ENCODE peak calls at places on chromosome 7, in five cellular contexts. U is HepG2, D is K562, N is H1, P is HCT116. I is an unnamed sample.

GRCh38 chr7:140214075-140214684 is 37.4 kb upstream of the KDM7A start:
- DNase-seq in D (no peak), P (no peak), U (peak; percentile 42), N (no peak), I (no peak)

GRCh38 chr7:99631311-99632109 is 14.8 kb downstream of the ZSCAN25 start:
- DNase-seq in D (peak; percentile 39), N (peak; percentile 41), P (no peak), U (peak; percentile 64), I (peak; percentile 42)

GRCh38 chr7:95749515-95749914 is 22.8 kb upstream of the DYNC1I1 start:
- DNase-seq in U (no peak), P (no peak), D (no peak), N (no peak), I (no peak)

GRCh38 chr7:31860925-31861324 is 173.9 kb downstream of the PPP1R17 start:
- DNase-seq in P (no peak), U (peak; percentile 13), D (no peak), N (no peak), I (no peak)

GRCh38 chr7:38905026-38905759 is 3.8 kb downstream of the VPS41 start:
- DNase-seq in N (no peak), D (no peak), P (no peak), U (no peak), I (no peak)

GRCh38 chr7:108420482-108420908 is 35.7 kb downstream of the NRCAM start:
- DNase-seq in D (no peak), N (no peak), U (no peak), P (no peak), I (no peak)

GRCh38 chr7:151705744-151706567 is 171.0 kb downstream of the PRKAG2 start:
- DNase-seq in D (peak; percentile 48), U (peak; percentile 30), P (peak; percentile 56), N (no peak), I (no peak)

GRCh38 chr7:139873593-139874374 is 44.7 kb downstream of the TBXAS1 start:
- DNase-seq in P (no peak), D (no peak), U (no peak), N (no peak), I (no peak)

GRCh38 chr7:43844257-43844656 is 25.1 kb downstream of the MRPS24 start:
- DNase-seq in N (no peak), D (no peak), P (no peak), U (no peak), I (no peak)

GRCh38 chr7:151148319-151149259 is 18.9 kb downstream of the GBX1 start:
- DNase-seq in N (no peak), D (no peak), U (no peak), P (no peak), I (no peak)

GRCh38 chr7:43193061-43193460 is 80.6 kb downstream of the HECW1 start:
- DNase-seq in D (no peak), U (no peak), P (no peak), N (no peak), I (no peak)

GRCh38 chr7:94511763-94512162 is 2.2 kb downstream of the CASD1 start:
- DNase-seq in N (no peak), P (no peak), U (no peak), D (no peak), I (no peak)

GRCh38 chr7:3943779-3944520 is 642.9 kb downstream of the SDK1 start:
- DNase-seq in N (no peak), P (no peak), U (no peak), D (no peak), I (no peak)

GRCh38 chr7:77866791-77867190 is 68.2 kb downstream of the PHTF2 start:
- DNase-seq in P (no peak), D (no peak), N (no peak), U (peak; percentile 60), I (no peak)

GRCh38 chr7:69434350-69434749 is 163.9 kb upstream of the AUTS2 start:
- DNase-seq in P (no peak), N (no peak), D (no peak), U (no peak), I (no peak)

GRCh38 chr7:139936760-139937310 is 107.8 kb downstream of the TBXAS1 start:
- DNase-seq in U (peak; percentile 62), P (no peak), D (peak; percentile 67), N (no peak), I (no peak)

GRCh38 chr7:47580811-47581331 is 1.0 kb downstream of the TNS3 start:
- DNase-seq in N (no peak), U (peak; percentile 12), P (no peak), D (no peak), I (no peak)

GRCh38 chr7:89507034-89507433 is 647.2 kb upstream of the STEAP1 start:
- DNase-seq in P (no peak), U (no peak), N (no peak), D (no peak), I (no peak)

GRCh38 chr7:36408589-36408988 is 18.9 kb downstream of the ANLN start:
- DNase-seq in P (no peak), D (no peak), U (no peak), N (no peak), I (no peak)

GRCh38 chr7:53229202-53229601 is 193.8 kb downstream of the POM121L12 start:
- DNase-seq in U (no peak), P (no peak), D (no peak), N (no peak), I (no peak)

GRCh38 chr7:15977663-15978062 is 291.2 kb upstream of the MEOX2 start:
- DNase-seq in P (no peak), N (no peak), D (no peak), U (no peak), I (no peak)
- TF ChIP-seq ZNF274 in P (no peak), N (no peak), D (no peak), U (no peak), I (no peak)

DNA sequence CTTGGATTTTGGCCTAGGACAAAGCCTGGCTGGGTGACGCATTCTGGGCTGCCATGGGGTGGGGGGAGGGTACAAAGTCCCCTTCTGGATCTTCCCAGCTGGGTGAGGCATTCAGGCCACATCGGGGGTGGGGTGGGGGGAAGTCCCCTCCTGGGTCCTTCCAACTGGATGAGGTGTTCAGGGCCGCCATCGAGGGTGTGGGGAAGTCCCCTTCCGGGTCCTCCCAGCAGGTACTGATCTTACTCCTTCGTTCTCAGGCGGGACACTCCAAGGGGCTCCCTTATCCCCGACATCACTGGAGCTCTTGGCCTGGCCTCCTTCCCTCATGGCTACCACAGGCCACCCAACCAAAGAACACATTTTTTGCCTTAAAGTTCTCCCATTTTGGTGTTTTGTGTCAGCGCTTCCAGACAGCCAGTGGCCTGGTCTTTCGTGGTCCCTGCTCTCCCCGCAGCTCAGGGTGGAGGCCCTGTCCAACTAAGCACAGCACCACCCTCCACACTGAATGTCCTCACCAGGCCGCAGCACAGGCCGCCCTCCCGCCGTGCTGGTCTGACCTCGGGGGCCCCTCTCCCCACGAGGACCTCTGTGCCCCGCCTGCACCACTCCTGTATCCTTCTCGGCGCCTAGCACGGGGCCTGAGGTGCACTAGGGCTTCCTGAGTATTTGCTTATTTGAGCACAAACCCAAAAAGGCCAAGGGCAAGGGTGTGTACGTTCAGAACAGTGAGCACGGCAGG is 38.5 kb downstream of the EN2 start:
- DNase-seq in U (no peak), N (no peak), D (no peak), P (no peak), I (no peak)
- TF ChIP-seq ZNF274 in U (no peak), N (no peak), D (no peak), P (no peak), I (no peak)

DNA sequence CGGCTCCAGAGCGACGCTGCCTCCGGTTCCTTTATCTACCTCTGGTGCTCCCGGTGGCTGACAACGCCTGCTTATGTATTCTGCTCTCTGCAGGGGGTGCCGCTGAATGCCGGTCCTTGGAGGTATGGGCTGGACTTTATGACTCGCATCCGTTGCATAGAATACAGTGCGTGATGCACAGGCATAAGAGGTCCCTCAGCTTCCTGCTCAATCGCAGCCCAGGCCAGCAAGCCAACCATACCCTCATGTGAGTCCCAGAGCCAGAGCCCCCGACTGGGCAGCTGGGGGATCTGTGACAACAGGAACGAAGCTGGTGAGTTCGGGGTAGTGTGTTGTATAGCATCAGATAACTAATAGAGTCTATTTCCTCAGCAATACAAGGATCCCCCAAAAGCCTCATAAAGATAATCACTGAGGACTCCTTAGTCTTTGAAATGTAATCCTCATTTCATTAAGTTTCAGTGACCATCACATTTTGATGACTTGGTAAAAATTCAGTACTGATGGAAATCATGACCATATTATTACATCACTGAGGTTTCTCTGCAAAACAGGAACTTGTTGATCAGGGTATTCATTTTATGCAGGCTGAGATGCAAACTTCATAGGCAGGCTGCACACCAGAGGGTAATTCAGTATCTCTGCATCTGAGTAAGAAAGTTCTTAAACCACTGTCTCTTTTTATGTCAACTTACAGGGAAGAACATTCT is 607.8 kb downstream of the PTPRN2 start:
- DNase-seq in U (no peak), D (no peak), N (no peak), P (no peak), I (no peak)
- TF ChIP-seq ZNF274 in U (no peak), D (no peak), N (no peak), P (no peak), I (no peak)

GRCh38 chr7:106056513-106057203 is 55.5 kb downstream of the SYPL1 start:
- DNase-seq in N (no peak), U (peak; percentile 62), P (peak; percentile 57), D (peak; percentile 83), I (peak; percentile 69)
- TF ChIP-seq ZNF274 in N (no peak), U (no peak), P (no peak), D (no peak), I (no peak)